ENCODE peak calls at places on chromosomes 16 and 17, in seven cellular contexts. M, D, W, P, A, O and Z are unnamed samples.

GRCh38 chr16:55711959-55712876 is 56.4 kb downstream of the SLC6A2 start:
- DNase-seq in O (peak), A (peak), P (peak), W (peak), M (peak), D (peak), Z (peak)

GRCh38 chr17:73933164-73933766 is 270.2 kb upstream of the RPL38 start:
- DNase-seq in M (peak), A (no peak), W (no peak), O (no peak), D (no peak), P (no peak), Z (no peak)

GRCh38 chr17:372157-373152 is 19.8 kb upstream of the RPH3AL start:
- DNase-seq in O (no peak), D (no peak), W (no peak), A (no peak), P (no peak), M (no peak), Z (no peak)

GRCh38 chr17:4566785-4567184 is 6.4 kb upstream of the GGT6 start:
- DNase-seq in O (peak), W (no peak), D (peak), M (peak), A (peak), P (no peak), Z (peak)

GRCh38 chr17:82217530-82218204 is 5.0 kb upstream of the CCDC57 start:
- DNase-seq in W (peak), A (peak), D (peak), M (no peak), P (peak), O (peak), Z (no peak)

GRCh38 chr17:77327566-77328463 is 187.0 kb downstream of the SEC14L1 start:
- DNase-seq in W (no peak), M (peak), A (no peak), P (no peak), D (no peak), O (no peak), Z (no peak)

GRCh38 chr16:77788196-77789084 is at the start of gene VAT1L:
- DNase-seq in W (no peak), D (peak), P (no peak), O (peak), A (no peak), M (peak), Z (peak)

GRCh38 chr16:31352344-31353115 is 2.4 kb upstream of the ITGAX start:
- DNase-seq in P (no peak), O (no peak), D (no peak), W (no peak), A (peak), M (no peak), Z (no peak)

GRCh38 chr16:81237282-81237681 is 1.2 kb upstream of the BCO1 start:
- DNase-seq in D (no peak), M (peak), O (peak), A (peak), P (no peak), W (no peak), Z (no peak)

GRCh38 chr16:73949574-73950348 is 346.9 kb upstream of the PSMD7 start:
- DNase-seq in D (peak), P (peak), W (peak), O (peak), M (no peak), A (no peak), Z (no peak)

GRCh38 chr17:77343031-77343866 is 202.5 kb downstream of the SEC14L1 start:
- DNase-seq in W (no peak), P (no peak), A (no peak), O (no peak), D (no peak), M (peak), Z (no peak)

GRCh38 chr16:19694989-19695388 is 23.0 kb downstream of the KNOP1 start:
- DNase-seq in A (no peak), D (no peak), P (no peak), M (no peak), O (peak), W (no peak), Z (no peak)

GRCh38 chr17:67139784-67140665 is 95.7 kb downstream of the CACNG1 start:
- DNase-seq in A (no peak), M (no peak), P (no peak), D (peak), W (no peak), O (peak), Z (no peak)

GRCh38 chr16:57575468-57576277 is 33.2 kb downstream of the ADGRG5 start:
- DNase-seq in W (no peak), O (no peak), M (no peak), D (no peak), P (no peak), A (no peak), Z (no peak)

GRCh38 chr16:89383095-89384003 is 107.0 kb downstream of the ANKRD11 start:
- DNase-seq in A (peak), P (no peak), D (peak), W (no peak), O (peak), M (peak), Z (peak)

GRCh38 chr16:13510425-13511151 is 409.4 kb upstream of the ERCC4 start:
- DNase-seq in D (no peak), W (no peak), P (no peak), A (no peak), O (no peak), M (no peak), Z (no peak)

GRCh38 chr16:58620396-58620795 is 9.2 kb downstream of the CNOT1 start:
- DNase-seq in M (no peak), P (no peak), O (no peak), D (no peak), W (no peak), A (no peak), Z (no peak)

GRCh38 chr17:8709006-8709405 is 35.6 kb downstream of the CCDC42 start:
- DNase-seq in D (no peak), W (no peak), P (no peak), O (no peak), M (no peak), A (no peak), Z (no peak)

GRCh38 chr16:81553080-81553813 is 108.6 kb downstream of the CMIP start:
- DNase-seq in D (no peak), W (no peak), M (no peak), P (no peak), A (no peak), O (peak), Z (no peak)

GRCh38 chr17:77802811-77803220 is 155.7 kb upstream of the TNRC6C start:
- DNase-seq in O (no peak), P (no peak), D (peak), M (no peak), W (no peak), A (peak), Z (no peak)

GRCh38 chr16:81592353-81592866 is 147.8 kb downstream of the CMIP start:
- DNase-seq in P (no peak), W (no peak), M (peak), O (no peak), A (no peak), D (no peak), Z (no peak)

DNA sequence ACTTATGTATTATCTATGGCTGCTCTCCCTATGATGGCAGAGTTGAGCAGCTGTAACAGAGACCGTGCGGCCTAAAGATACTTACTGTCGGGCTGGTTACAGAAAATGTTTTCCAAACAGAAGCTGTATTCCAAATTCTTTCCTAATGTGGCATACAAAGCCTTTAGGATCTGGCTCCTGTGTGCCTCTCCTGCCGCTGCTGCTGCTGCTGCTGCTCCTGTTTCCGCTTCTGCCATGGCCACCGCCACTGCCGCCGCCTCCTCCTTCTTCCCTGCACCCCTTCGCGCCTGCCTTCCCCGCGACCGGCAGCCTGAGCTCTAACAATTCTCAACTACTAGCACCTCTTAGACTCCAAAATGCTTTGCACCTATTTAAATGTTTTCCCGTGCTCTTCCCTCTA is 263.9 kb upstream of the TBX2 start:
- DNase-seq in W (no peak), D (no peak), O (no peak), A (peak), M (no peak), P (no peak), Z (no peak)
- TF ChIP-seq CTCF in W (no peak), D (no peak), O (no peak), A (no peak), M (no peak), P (no peak), Z (no peak)

DNA sequence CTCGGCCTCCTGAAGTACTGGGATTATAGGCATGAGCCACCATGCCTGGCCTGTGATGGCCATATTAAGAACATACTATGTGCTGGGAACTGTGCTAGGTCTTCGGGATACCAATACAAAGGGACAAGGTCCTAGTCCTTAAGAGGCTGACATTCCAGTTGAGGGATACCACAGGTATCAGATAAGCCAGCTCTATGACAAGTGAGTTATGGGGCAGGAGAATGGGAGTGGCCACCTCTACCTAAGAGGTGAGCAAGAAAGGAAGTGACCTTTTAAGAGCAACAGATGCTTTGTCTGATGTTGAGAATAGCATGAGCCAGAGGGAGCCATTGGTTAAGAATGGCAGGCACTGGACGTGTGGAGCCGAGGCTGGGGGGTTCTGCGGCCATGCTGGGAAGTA is 27.0 kb downstream of the ADORA2B start:
- DNase-seq in P (no peak), D (no peak), A (no peak), O (no peak), M (no peak), W (no peak), Z (no peak)
- TF ChIP-seq CTCF in P (no peak), D (no peak), A (no peak), O (no peak), M (no peak), W (no peak), Z (no peak)

GRCh38 chr16:83113811-83114210 is 487.0 kb downstream of the CDH13 start:
- DNase-seq in M (no peak), A (no peak), D (no peak), W (peak), P (no peak), O (no peak), Z (no peak)

GRCh38 chr16:83110221-83110768 is 483.5 kb downstream of the CDH13 start:
- DNase-seq in O (no peak), D (no peak), P (no peak), A (no peak), M (no peak), W (no peak), Z (no peak)

GRCh38 chr16:83115491-83116232 is 488.9 kb downstream of the CDH13 start:
- DNase-seq in M (no peak), O (no peak), A (no peak), D (no peak), W (no peak), P (no peak), Z (no peak)

GRCh38 chr16:83116274-83116892 is 489.6 kb downstream of the CDH13 start:
- DNase-seq in O (peak), W (no peak), A (no peak), P (no peak), D (peak), M (no peak), Z (no peak)

DNA sequence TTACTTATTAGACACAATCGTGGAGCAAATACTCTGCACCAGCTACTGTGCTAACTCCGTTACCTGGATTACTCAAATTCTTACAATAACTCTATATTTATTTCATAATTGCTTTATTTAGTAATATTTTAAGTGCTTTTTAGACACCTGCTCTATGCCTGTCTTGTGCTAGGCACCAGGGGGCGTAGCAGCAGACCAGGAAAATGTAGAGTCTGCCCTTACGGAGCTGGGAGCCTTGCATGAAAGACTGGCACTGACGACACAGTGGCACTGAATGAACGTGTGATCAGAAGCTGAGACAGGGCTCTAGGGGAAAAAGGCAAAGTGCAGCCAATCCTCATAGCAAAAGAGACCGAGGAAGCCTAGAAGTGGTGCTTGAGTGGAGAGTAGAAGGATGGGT is 486.5 kb downstream of the CDH13 start:
- DNase-seq in A (no peak), D (peak), W (no peak), O (peak), M (no peak), P (no peak), Z (no peak)
- TF ChIP-seq CTCF in A (peak), D (peak), W (peak), O (peak), M (peak), P (peak), Z (peak)

GRCh38 chr16:46629331-46629843 is 8.2 kb upstream of the SHCBP1 start:
- DNase-seq in P (peak), O (peak), A (no peak), D (peak), W (no peak), M (peak), Z (peak)
- TF ChIP-seq CTCF in P (peak), O (peak), A (peak), D (peak), W (peak), M (no peak), Z (no peak)

GRCh38 chr17:58593121-58593520 is 78.7 kb upstream of the MTMR4 start:
- DNase-seq in O (no peak), D (no peak), M (no peak), W (no peak), P (no peak), A (no peak), Z (no peak)

GRCh38 chr17:58587713-58588117 is 73.3 kb upstream of the MTMR4 start:
- DNase-seq in W (no peak), D (peak), A (peak), M (peak), P (no peak), O (peak), Z (peak)

GRCh38 chr17:58595194-58595792 is 80.9 kb upstream of the MTMR4 start:
- DNase-seq in W (no peak), A (no peak), D (no peak), O (no peak), P (no peak), M (no peak), Z (no peak)

GRCh38 chr17:58590377-58590776 is 75.9 kb upstream of the MTMR4 start:
- DNase-seq in W (no peak), M (no peak), O (no peak), D (no peak), A (no peak), P (no peak), Z (no peak)

DNA sequence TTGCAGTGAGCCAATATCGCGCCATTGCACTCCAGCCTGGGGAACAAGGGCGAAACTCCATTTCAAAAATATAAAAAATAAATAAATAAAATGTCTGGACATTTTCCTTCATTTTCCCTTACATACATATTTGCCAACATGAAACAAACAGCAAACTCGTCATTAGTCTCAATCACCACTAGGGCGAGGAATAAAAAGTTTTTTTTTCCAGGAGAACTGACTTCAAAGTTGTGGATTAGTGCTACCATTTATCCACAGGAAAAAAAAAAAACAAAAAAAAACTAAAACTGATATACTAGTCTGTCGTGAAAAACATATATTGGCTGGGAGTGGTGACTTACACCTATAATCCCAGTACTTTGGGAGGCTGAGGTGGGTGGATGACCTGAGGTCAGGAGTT is 77.0 kb upstream of the MTMR4 start:
- DNase-seq in D (no peak), P (no peak), M (no peak), O (no peak), A (no peak), W (no peak), Z (no peak)
- TF ChIP-seq CTCF in D (no peak), P (no peak), M (no peak), O (peak), A (no peak), W (peak), Z (no peak)

GRCh38 chr16:117381-118365 is 20.8 kb downstream of the NPRL3 start:
- DNase-seq in M (peak), O (peak), A (peak), D (peak), W (no peak), P (no peak), Z (peak)
- TF ChIP-seq CTCF in M (peak), O (peak), A (peak), D (peak), W (peak), P (peak), Z (peak)

GRCh38 chr17:41681776-41682175 is 6.9 kb upstream of the EIF1 start:
- DNase-seq in P (no peak), A (peak), W (no peak), D (no peak), M (no peak), O (no peak), Z (no peak)

GRCh38 chr17:41678411-41678906 is 10.2 kb upstream of the EIF1 start:
- DNase-seq in A (peak), O (no peak), W (no peak), P (no peak), M (no peak), D (no peak), Z (no peak)

GRCh38 chr17:41680426-41681040 is 8.2 kb upstream of the EIF1 start:
- DNase-seq in W (no peak), D (no peak), P (no peak), A (peak), M (no peak), O (no peak), Z (no peak)

GRCh38 chr17:41679740-41680425 is 8.8 kb upstream of the EIF1 start:
- DNase-seq in W (no peak), M (no peak), O (no peak), D (no peak), P (no peak), A (peak), Z (no peak)

DNA sequence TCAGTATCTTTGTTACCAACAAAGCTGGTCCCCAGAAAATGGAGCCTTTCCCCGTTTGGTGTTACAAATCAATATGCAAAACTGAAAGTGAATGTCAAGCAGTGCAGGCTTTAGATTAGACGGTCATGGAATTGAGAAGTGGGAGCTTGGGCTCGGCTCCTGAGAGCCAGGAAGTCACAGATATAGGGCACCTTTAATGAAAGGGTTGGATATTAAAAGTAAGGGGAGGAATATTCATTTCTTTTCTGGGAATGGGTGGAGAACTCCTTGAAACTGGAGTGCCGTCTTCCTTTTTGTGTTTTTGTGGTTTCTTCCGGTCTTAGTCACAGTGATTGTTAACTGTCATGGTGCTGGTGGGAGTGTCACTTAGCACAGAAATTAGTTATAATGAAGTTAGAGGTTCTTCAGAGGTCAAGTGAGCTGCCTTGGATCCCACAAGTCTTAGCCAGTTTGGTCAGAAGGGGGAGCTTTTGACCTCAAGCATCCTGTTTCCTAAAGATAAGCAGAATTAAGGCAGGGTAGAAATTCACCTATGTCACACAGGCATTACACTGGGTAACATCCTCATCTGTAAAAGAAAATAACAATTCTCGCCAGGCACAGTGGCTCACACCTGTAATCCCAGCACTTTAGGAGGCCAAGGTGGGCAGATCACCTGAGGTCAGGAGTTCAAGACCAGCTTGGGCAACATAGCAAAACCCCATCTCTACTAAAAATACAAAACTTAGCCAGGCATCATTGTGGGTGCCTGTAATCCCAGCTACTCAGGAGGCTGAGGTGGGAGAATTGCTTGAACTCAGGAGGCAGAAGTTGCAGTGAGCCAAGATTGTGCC is 9.6 kb upstream of the EIF1 start:
- DNase-seq in M (peak), P (no peak), W (no peak), A (peak), D (peak), O (peak), Z (peak)
- TF ChIP-seq CTCF in M (no peak), P (peak), W (no peak), A (no peak), D (no peak), O (peak), Z (peak)

GRCh38 chr16:86834451-86835035 is 256.2 kb downstream of the FOXL1 start:
- DNase-seq in A (no peak), M (no peak), P (no peak), D (peak), O (peak), W (peak), Z (no peak)
- TF ChIP-seq CTCF in A (no peak), M (no peak), P (peak), D (no peak), O (no peak), W (peak), Z (no peak)